ENCODE peak calls at places on chromosomes 1 and 21, in four cellular contexts. T is psoas muscle, W is aorta, Q is HepG2. G is an unnamed sample. For H3K4me1, the result is how much of the 10 kb centered on the place peaks cover.

GRCh38 chr1:147769107-147769506 is 8.7 kb upstream of the GJA5 start:
- DNase-seq in Q (no peak), W (peak), T (no peak), G (peak)

GRCh38 chr1:227913446-227913968 is 34.2 kb downstream of the WNT9A start:
- DNase-seq in W (no peak), Q (no peak), T (no peak), G (no peak)

GRCh38 chr1:5992814-5993552 is 758 bp upstream of the NPHP4 start:
- DNase-seq in Q (no peak), T (no peak), W (peak), G (no peak)

GRCh38 chr1:166538646-166539045 is 300.6 kb upstream of the POGK start:
- DNase-seq in Q (no peak), W (no peak), T (no peak), G (no peak)

GRCh38 chr1:227901906-227902640 is 45.7 kb downstream of the WNT9A start:
- DNase-seq in Q (peak), W (peak), T (no peak), G (peak)

GRCh38 chr21:33042812-33043211 is 17.1 kb downstream of the OLIG2 start:
- DNase-seq in Q (no peak), T (no peak), W (no peak), G (no peak)

GRCh38 chr1:89285715-89286380 is 13.2 kb upstream of the GBP5 start:
- DNase-seq in T (no peak), W (no peak), Q (no peak), G (no peak)

GRCh38 chr1:7375781-7376660 is 395.1 kb upstream of the VAMP3 start:
- DNase-seq in T (no peak), Q (no peak), W (peak), G (peak)

GRCh38 chr1:14768589-14769304 is 170.3 kb downstream of the KAZN start:
- DNase-seq in Q (no peak), W (no peak), T (no peak), G (no peak)

GRCh38 chr1:192669174-192669573 is 33.2 kb downstream of the RGS13 start:
- DNase-seq in Q (no peak), T (no peak), W (no peak), G (no peak)

GRCh38 chr1:43659785-43660184 is 9.8 kb downstream of the KDM4A start:
- DNase-seq in Q (no peak), W (no peak), T (no peak), G (no peak)

GRCh38 chr1:180674603-180675530 is 43.0 kb downstream of the XPR1 start:
- DNase-seq in T (no peak), W (no peak), Q (no peak), G (no peak)

GRCh38 chr1:110672001-110672752 is 2.6 kb downstream of the KCNA3 start:
- DNase-seq in Q (no peak), W (no peak), T (no peak), G (no peak)

GRCh38 chr21:35909456-35910178 is 150.7 kb downstream of the SETD4 start:
- DNase-seq in Q (no peak), T (no peak), W (no peak), G (no peak)

GRCh38 chr1:11913291-11913690 is 12.9 kb downstream of the KIAA2013 start:
- DNase-seq in Q (peak), T (no peak), W (no peak), G (no peak)

GRCh38 chr1:181179980-181180964 is 91.8 kb downstream of the IER5 start:
- DNase-seq in W (no peak), Q (no peak), T (peak), G (no peak)

GRCh38 chr1:193932979-193933378 is 746.6 kb upstream of the B3GALT2 start:
- DNase-seq in Q (no peak), W (no peak), T (no peak), G (no peak)

GRCh38 chr21:20994790-20995189 is 3.4 kb upstream of the NCAM2 start:
- DNase-seq in Q (no peak), T (no peak), W (no peak), G (no peak)

GRCh38 chr1:196393742-196394141 is 214.5 kb downstream of the KCNT2 start:
- DNase-seq in Q (no peak), W (no peak), T (peak), G (peak)

GRCh38 chr1:230976825-230977747 is 1.6 kb downstream of the TTC13 start:
- DNase-seq in T (no peak), Q (no peak), W (no peak), G (no peak)

GRCh38 chr1:38120552-38121230 is 74.1 kb upstream of the POU3F1 start:
- DNase-seq in T (no peak), Q (no peak), W (no peak), G (no peak)

GRCh38 chr1:43522431-43522775 is 8.3 kb upstream of the PTPRF start:
- DNase-seq in T (no peak), W (no peak), Q (no peak), G (peak)

GRCh38 chr1:94109478-94109877 is 11.5 kb downstream of the ABCA4 start:
- DNase-seq in W (no peak), T (no peak), Q (no peak), G (no peak)

GRCh38 chr1:192151176-192151575 is 7.1 kb upstream of the RGS18 start:
- DNase-seq in Q (no peak), T (no peak), W (no peak), G (no peak)

GRCh38 chr1:70220517-70221240 is 501 bp upstream of the SRSF11 start:
- DNase-seq in T (no peak), Q (no peak), W (no peak), G (no peak)

GRCh38 chr1:15417365-15417934 is 7.8 kb downstream of the EFHD2 start:
- DNase-seq in W (no peak), T (no peak), Q (no peak), G (peak)

GRCh38 chr1:151989131-151989868 is 4.4 kb downstream of the S100A10 start:
- DNase-seq in T (peak), W (peak), Q (no peak), G (peak)

GRCh38 chr1:30755746-30756145 is 1.8 kb downstream of the LAPTM5 start:
- DNase-seq in Q (no peak), W (no peak), T (no peak), G (no peak)

GRCh38 chr1:30756206-30756544 is 1.4 kb downstream of the LAPTM5 start:
- DNase-seq in W (no peak), T (no peak), Q (no peak), G (no peak)

GRCh38 chr1:30754684-30755171 is 2.8 kb downstream of the LAPTM5 start:
- DNase-seq in Q (no peak), T (no peak), W (no peak), G (no peak)

GRCh38 chr1:30756545-30757195 is 904 bp downstream of the LAPTM5 start:
- DNase-seq in Q (no peak), W (peak), T (peak), G (peak)

GRCh38 chr1:30755334-30755733 is 2.2 kb downstream of the LAPTM5 start:
- DNase-seq in T (no peak), Q (no peak), W (no peak), G (no peak)
- H3K4me1 ChIP-seq in T (under half), Q (under half), W (under half), G (under half)

GRCh38 chr1:3195966-3196515 is 127.0 kb downstream of the PRDM16 start:
- DNase-seq in Q (no peak), T (no peak), W (no peak), G (no peak)
- H3K4me1 ChIP-seq in Q (under half), T (under half), W (under half), G (half or more)

DNA sequence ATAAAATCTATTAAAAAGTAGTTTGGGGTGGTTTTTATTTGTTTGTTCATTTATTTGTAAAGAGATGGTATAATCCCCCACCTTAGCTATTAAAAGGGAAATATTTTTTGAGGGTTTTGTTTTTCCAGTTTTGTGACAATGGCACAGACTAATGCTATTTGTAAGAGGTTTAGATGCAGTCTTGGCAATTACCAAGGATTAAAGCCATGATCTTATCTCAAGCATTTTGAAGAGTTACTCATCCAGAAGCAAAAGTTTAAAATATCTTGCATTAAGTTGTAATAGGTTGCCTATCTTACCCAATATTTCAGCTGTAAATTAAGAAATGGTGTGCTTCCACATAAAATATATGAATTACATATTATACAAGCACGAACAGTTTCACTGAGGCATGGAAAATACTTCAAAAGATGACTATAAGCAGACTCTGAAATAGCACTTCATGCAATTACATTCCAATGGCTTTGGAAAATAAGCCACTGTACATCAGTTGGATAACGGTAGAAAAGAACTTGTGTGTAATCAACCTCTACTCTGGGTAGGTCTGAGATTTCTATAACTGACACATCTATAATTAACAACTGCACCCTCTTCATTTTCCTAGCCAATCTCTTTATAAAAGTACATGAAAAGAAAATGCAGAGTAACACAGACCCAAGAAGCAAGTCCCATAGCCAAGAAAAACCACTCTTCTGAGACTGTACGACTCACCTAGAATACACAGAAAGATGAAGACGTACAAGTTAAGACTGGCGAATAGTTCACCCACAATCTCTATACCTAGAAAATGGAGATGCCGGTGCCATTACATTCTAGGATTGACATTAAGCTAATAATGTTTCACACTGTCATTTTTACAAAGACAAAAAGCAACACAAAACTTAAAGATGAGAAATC is 95.2 kb downstream of the PTPN14 start:
- DNase-seq in T (no peak), Q (no peak), W (no peak), G (no peak)
- H3K4me1 ChIP-seq in T (half or more), Q (under half), W (under half), G (under half)

DNA sequence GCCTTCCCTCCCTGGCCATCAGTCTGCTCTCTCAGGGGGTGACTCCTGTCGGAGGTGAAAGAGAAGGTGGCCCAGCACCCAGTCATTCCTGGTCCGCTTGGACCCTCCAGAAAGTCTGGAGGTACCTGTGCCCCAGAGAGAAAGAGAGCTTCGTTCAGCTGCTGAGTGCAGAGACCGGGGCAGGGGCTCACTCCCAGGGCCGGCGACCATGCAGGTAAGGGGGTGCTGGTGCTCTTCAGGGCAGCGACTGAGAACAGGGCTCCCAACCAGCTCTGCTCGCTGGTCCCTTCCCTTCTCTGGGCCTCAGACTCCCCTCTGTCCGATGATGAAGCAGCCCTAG is 30.1 kb downstream of the HSPG2 start:
- DNase-seq in W (no peak), T (no peak), Q (no peak), G (no peak)
- H3K4me1 ChIP-seq in W (under half), T (half or more), Q (under half), G (half or more)

DNA sequence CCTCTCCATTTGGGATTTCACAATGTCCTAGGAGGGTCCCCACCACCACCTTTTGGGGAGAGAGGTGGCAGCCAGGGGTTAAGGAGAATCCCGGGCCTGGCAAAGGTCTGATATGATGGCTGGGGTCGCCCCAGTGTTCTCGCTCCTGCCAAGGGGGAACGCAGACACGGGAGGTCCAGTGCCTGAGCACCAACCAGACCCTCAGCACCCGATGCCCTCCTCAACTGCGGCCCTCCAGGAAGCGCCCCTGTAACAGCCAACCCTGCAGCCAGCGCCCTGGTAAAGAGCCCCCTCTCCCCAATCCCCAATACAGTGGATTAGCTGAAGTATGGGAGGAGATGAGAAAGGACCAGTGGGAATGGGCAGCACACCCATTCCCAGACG is 10.4 kb downstream of the ADAMTSL4 start:
- DNase-seq in Q (no peak), W (no peak), T (no peak), G (no peak)
- H3K4me1 ChIP-seq in Q (under half), W (under half), T (under half), G (under half)

DNA sequence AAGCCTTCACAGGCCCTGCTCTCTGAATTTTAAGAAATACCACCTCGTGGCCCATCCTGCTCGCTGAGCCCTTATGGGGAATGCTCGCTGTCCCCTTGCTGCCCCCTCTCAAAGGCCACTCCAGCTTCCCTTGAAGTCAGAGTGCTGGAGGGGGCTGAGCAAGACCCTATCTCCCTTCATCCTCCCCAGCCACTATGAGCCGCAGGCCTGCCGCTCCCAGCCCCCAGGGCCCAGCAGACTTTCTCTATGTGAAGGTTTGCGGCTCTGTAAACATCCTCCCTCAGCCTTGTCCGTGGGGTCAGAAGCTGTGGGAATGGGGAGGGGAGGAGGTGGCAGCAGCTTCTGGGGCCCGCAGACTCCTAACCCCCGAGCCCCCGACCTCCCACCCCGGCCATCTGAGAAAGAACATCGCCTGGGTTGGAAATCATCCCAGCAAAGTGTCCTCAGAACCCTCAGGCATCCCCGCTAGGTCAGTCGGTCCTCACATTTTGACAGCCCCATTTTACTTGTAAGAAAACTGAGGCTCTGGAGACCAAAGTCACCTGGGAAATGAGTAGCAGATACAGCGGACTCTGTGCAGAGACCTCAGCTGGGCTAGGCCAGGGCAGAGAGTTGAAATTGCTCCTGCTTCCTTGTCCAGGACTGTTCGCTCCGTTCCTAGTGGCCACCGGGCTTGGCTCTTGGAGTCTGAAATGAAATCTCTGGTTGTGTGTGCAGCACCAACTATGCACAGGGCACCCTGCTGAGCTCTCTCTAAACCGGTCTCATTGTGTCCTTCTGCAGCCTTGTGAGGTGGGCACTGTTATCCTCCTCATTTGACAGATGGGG is 4.4 kb downstream of the KCNQ4 start:
- DNase-seq in T (no peak), Q (no peak), W (no peak), G (no peak)
- H3K4me1 ChIP-seq in T (under half), Q (under half), W (under half), G (under half)

GRCh38 chr1:160722726-160723125 is 11.1 kb upstream of the CD48 start:
- DNase-seq in W (no peak), Q (no peak), T (no peak), G (no peak)
- H3K4me1 ChIP-seq in W (under half), Q (under half), T (under half), G (under half)

G was measured in tibial artery.